ENCODE peak calls at places on chromosomes 6 and 20, in seven cellular contexts. One of them, this sample, is unnamed.

GRCh38 chr6:170026272-170027110 is 264.4 kb downstream of the DLL1 start:
- DNase-seq in stimulated activated CD8-positive, alpha-beta memory T cell treated with anti-CD3 and anti-CD28 coated beads, Interleukin-15, amount 100 ng/mL, for 24 hours: no peak
- DNase-seq in globus pallidus: no peak
- DNase-seq in stomach: peak; percentile 93
- DNase-seq in KBM-7: no peak
- DNase-seq in GM10248: no peak
- DNase-seq in ELR: no peak
- DNase-seq in this sample: no peak

GRCh38 chr6:491233-491632 is 99.7 kb downstream of the IRF4 start:
- DNase-seq in stimulated activated CD8-positive, alpha-beta memory T cell treated with anti-CD3 and anti-CD28 coated beads, Interleukin-15, amount 100 ng/mL, for 24 hours: no peak
- DNase-seq in globus pallidus: no peak
- DNase-seq in stomach: no peak
- DNase-seq in KBM-7: no peak
- DNase-seq in GM10248: no peak
- DNase-seq in ELR: no peak
- DNase-seq in this sample: no peak

GRCh38 chr6:80363501-80363900 is 257.0 kb downstream of the BCKDHB start:
- DNase-seq in stimulated activated CD8-positive, alpha-beta memory T cell treated with anti-CD3 and anti-CD28 coated beads, Interleukin-15, amount 100 ng/mL, for 24 hours: no peak
- DNase-seq in globus pallidus: no peak
- DNase-seq in stomach: no peak
- DNase-seq in KBM-7: no peak
- DNase-seq in GM10248: no peak
- DNase-seq in ELR: no peak
- DNase-seq in this sample: no peak

GRCh38 chr6:903746-904145 is 210.8 kb upstream of the EXOC2 start:
- DNase-seq in stimulated activated CD8-positive, alpha-beta memory T cell treated with anti-CD3 and anti-CD28 coated beads, Interleukin-15, amount 100 ng/mL, for 24 hours: no peak
- DNase-seq in globus pallidus: no peak
- DNase-seq in stomach: no peak
- DNase-seq in KBM-7: no peak
- DNase-seq in GM10248: no peak
- DNase-seq in ELR: no peak
- DNase-seq in this sample: no peak

GRCh38 chr20:62900052-62900691 is 26.1 kb downstream of the DIDO1 start:
- DNase-seq in stimulated activated CD8-positive, alpha-beta memory T cell treated with anti-CD3 and anti-CD28 coated beads, Interleukin-15, amount 100 ng/mL, for 24 hours: peak; percentile 36
- DNase-seq in globus pallidus: peak; percentile 69
- DNase-seq in stomach: peak; percentile 75
- DNase-seq in KBM-7: peak; percentile 85
- DNase-seq in GM10248: peak; percentile 89
- DNase-seq in ELR: peak; percentile 80
- DNase-seq in this sample: peak; percentile 45

GRCh38 chr20:8335059-8335458 is 203.0 kb downstream of the PLCB1 start:
- DNase-seq in stimulated activated CD8-positive, alpha-beta memory T cell treated with anti-CD3 and anti-CD28 coated beads, Interleukin-15, amount 100 ng/mL, for 24 hours: no peak
- DNase-seq in globus pallidus: no peak
- DNase-seq in stomach: no peak
- DNase-seq in KBM-7: no peak
- DNase-seq in GM10248: no peak
- DNase-seq in ELR: no peak
- DNase-seq in this sample: no peak

GRCh38 chr6:18551228-18551627 is 164.1 kb downstream of the RNF144B start:
- DNase-seq in stimulated activated CD8-positive, alpha-beta memory T cell treated with anti-CD3 and anti-CD28 coated beads, Interleukin-15, amount 100 ng/mL, for 24 hours: no peak
- DNase-seq in globus pallidus: no peak
- DNase-seq in stomach: no peak
- DNase-seq in KBM-7: no peak
- DNase-seq in GM10248: no peak
- DNase-seq in ELR: peak; percentile 56
- DNase-seq in this sample: no peak

GRCh38 chr20:62143976-62144825 is 632 bp downstream of the SS18L1 start:
- DNase-seq in stimulated activated CD8-positive, alpha-beta memory T cell treated with anti-CD3 and anti-CD28 coated beads, Interleukin-15, amount 100 ng/mL, for 24 hours: no peak
- DNase-seq in globus pallidus: no peak
- DNase-seq in stomach: peak; percentile 57
- DNase-seq in KBM-7: peak; percentile 63
- DNase-seq in GM10248: peak; percentile 71
- DNase-seq in ELR: peak; percentile 83
- DNase-seq in this sample: peak; percentile 44

GRCh38 chr6:110178626-110179405 is 654 bp downstream of the WASF1 start:
- DNase-seq in stimulated activated CD8-positive, alpha-beta memory T cell treated with anti-CD3 and anti-CD28 coated beads, Interleukin-15, amount 100 ng/mL, for 24 hours: peak; percentile 17
- DNase-seq in globus pallidus: peak; percentile 74
- DNase-seq in stomach: peak; percentile 29
- DNase-seq in KBM-7: peak; percentile 74
- DNase-seq in GM10248: peak; percentile 45
- DNase-seq in ELR: peak; percentile 76
- DNase-seq in this sample: no peak

GRCh38 chr6:133501675-133502275 is 260.6 kb downstream of the EYA4 start:
- DNase-seq in stimulated activated CD8-positive, alpha-beta memory T cell treated with anti-CD3 and anti-CD28 coated beads, Interleukin-15, amount 100 ng/mL, for 24 hours: no peak
- DNase-seq in globus pallidus: no peak
- DNase-seq in stomach: no peak
- DNase-seq in KBM-7: no peak
- DNase-seq in GM10248: no peak
- DNase-seq in ELR: no peak
- DNase-seq in this sample: no peak

GRCh38 chr6:8664070-8664469 is 228.7 kb upstream of the SLC35B3 start:
- DNase-seq in stimulated activated CD8-positive, alpha-beta memory T cell treated with anti-CD3 and anti-CD28 coated beads, Interleukin-15, amount 100 ng/mL, for 24 hours: no peak
- DNase-seq in globus pallidus: no peak
- DNase-seq in stomach: no peak
- DNase-seq in KBM-7: no peak
- DNase-seq in GM10248: no peak
- DNase-seq in ELR: no peak
- DNase-seq in this sample: no peak

GRCh38 chr6:37965964-37966676 is 146.6 kb downstream of the ZFAND3 start:
- DNase-seq in stimulated activated CD8-positive, alpha-beta memory T cell treated with anti-CD3 and anti-CD28 coated beads, Interleukin-15, amount 100 ng/mL, for 24 hours: no peak
- DNase-seq in globus pallidus: no peak
- DNase-seq in stomach: no peak
- DNase-seq in KBM-7: no peak
- DNase-seq in GM10248: no peak
- DNase-seq in ELR: peak; percentile 78
- DNase-seq in this sample: no peak

GRCh38 chr6:105810105-105810921 is 275.8 kb upstream of the PRDM1 start:
- DNase-seq in stimulated activated CD8-positive, alpha-beta memory T cell treated with anti-CD3 and anti-CD28 coated beads, Interleukin-15, amount 100 ng/mL, for 24 hours: no peak
- DNase-seq in globus pallidus: no peak
- DNase-seq in stomach: no peak
- DNase-seq in KBM-7: peak; percentile 95
- DNase-seq in GM10248: no peak
- DNase-seq in ELR: peak; percentile 96
- DNase-seq in this sample: peak; percentile 95

GRCh38 chr6:93416575-93417420 is 2.6 kb downstream of the EPHA7 start:
- DNase-seq in stimulated activated CD8-positive, alpha-beta memory T cell treated with anti-CD3 and anti-CD28 coated beads, Interleukin-15, amount 100 ng/mL, for 24 hours: no peak
- DNase-seq in globus pallidus: peak; percentile 32
- DNase-seq in stomach: no peak
- DNase-seq in KBM-7: no peak
- DNase-seq in GM10248: peak; percentile 17
- DNase-seq in ELR: no peak
- DNase-seq in this sample: no peak